ENCODE peak calls at places on chromosomes 3 and 15, in five cellular contexts. O is GM10248, U is WTC11, D is WERI-Rb-1, A is natural killer cell. X is an unnamed sample.
A peak's percentile ranks its signal among the peaks of the same experiment; 100 is the strongest.

GRCh38 chr15:72271895-72272212 is 500 bp downstream of the PARP6 start:
- DNase-seq in A (no peak), D (peak; percentile 30), U (no peak), O (peak; percentile 27), X (no peak)

GRCh38 chr3:66441124-66441523 is 59.7 kb downstream of the LRIG1 start:
- DNase-seq in O (no peak), A (no peak), U (no peak), D (no peak), X (no peak)

GRCh38 chr15:96028620-96029019 is 301.9 kb upstream of the NR2F2 start:
- DNase-seq in D (no peak), A (no peak), O (no peak), U (no peak), X (no peak)

GRCh38 chr3:158347966-158348365 is 223.0 kb upstream of the MLF1 start:
- DNase-seq in O (no peak), D (no peak), U (no peak), A (no peak), X (no peak)

GRCh38 chr3:122974764-122975162 is 52.8 kb downstream of the SEMA5B start:
- DNase-seq in O (no peak), A (no peak), D (no peak), U (no peak), X (no peak)

GRCh38 chr15:101016581-101016980 is 97.4 kb downstream of the LRRK1 start:
- DNase-seq in A (no peak), O (no peak), D (no peak), U (no peak), X (peak; percentile 23)

GRCh38 chr3:170154084-170154483 is 27.4 kb downstream of the PHC3 start:
- DNase-seq in D (no peak), U (no peak), O (no peak), A (no peak), X (no peak)

GRCh38 chr15:80289558-80290277 is 37.7 kb upstream of the CTXND1 start:
- DNase-seq in A (no peak), U (no peak), D (no peak), O (no peak), X (no peak)

GRCh38 chr15:78130466-78131294 is 565 bp downstream of the CIB2 start:
- DNase-seq in U (peak; percentile 27), D (no peak), A (no peak), O (no peak), X (no peak)

GRCh38 chr3:13612829-13613228 is 63.9 kb downstream of the FBLN2 start:
- DNase-seq in O (no peak), A (no peak), U (no peak), D (no peak), X (no peak)

GRCh38 chr3:151085227-151085888 is at the start of gene MED12L:
- DNase-seq in O (peak; percentile 90), A (peak; percentile 49), U (peak; percentile 83), D (peak; percentile 75), X (peak; percentile 55)

GRCh38 chr3:151084893-151085226 is 604 bp upstream of the MED12L start:
- DNase-seq in O (no peak), D (no peak), A (no peak), U (no peak), X (no peak)

GRCh38 chr3:151085889-151086483 is 522 bp downstream of the MED12L start:
- DNase-seq in A (peak; percentile 16), U (peak; percentile 57), D (peak; percentile 16), O (peak; percentile 46), X (no peak)

GRCh38 chr3:151087648-151088047 is 2.2 kb downstream of the MED12L start:
- DNase-seq in U (no peak), A (no peak), O (no peak), D (no peak), X (no peak)

DNA sequence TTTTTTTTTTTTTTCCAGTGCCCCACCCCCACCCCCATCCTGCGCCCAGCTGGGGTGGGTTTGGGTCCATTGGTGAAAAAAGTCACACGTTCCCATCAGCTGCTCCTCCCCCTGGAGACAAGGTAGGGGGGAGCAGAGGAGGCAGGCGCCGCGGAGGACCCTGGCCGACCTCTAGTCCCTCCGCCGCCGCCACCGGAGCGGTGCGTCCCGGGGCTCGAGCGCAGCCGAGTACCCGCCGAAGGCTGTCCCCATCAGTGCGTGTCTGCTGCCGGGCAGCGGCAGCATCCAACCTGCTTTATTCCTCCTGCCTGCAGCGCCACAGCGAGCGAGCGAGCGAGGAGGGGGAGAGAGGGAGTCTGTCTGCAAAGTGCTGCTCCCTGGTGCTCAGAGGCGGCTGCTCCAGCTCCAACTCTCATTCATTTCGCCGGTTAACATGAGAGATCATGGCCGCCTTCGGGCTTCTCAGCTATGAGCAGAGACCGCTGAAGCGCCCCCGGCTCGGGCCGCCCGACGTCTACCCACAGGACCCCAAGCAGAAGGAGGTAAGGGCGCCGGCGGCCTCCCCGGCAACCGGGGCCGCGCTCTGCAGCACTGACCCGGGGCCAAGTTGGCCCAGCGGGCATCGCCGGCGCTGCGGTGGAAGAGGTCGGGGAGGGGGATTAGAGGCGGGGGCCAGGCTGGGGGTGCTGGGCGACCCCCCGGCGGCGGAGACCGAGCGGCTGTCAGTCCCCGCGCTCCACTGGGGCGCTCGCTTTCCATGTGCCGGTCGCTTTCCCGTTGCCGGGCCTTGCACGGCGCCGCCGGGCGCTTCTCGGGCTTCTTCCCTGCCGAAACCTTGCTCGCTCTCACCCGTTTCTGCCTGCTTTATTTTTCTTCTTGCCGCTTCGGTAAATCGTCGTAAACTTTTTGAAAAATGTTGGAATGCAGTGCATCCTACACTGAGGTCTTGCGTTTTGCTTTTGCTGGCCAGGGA is 1.3 kb downstream of the MED12L start:
- DNase-seq in A (peak; percentile 34), D (peak; percentile 86), U (peak; percentile 77), O (peak; percentile 75), X (peak; percentile 56)
- TF ChIP-seq CTCF in A (peak; percentile 18), D (peak; percentile 66), U (peak; percentile 20), O (peak; percentile 49), X (peak; percentile 24)

DNA sequence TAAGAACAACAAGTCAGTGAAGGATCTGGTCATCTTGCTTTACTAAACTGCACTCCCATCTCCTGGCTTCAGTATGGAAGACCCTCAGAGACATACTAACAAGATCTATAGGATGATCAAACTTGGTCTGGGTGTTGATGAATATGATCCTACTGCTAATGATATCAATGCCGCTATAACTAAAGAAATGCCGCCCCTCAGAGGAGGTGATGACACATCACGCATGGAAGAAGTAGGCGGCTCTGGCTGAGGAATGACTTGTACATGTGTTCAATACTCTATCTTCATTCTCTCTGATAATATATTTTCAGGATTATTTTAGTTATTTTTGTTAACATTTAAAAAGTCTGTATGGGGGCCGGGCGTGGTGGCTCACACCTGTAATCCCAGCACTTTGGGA is 17.5 kb upstream of the EIF2B5 start:
- DNase-seq in U (no peak), D (peak; percentile 15), A (no peak), O (no peak), X (no peak)
- TF ChIP-seq CTCF in U (no peak), D (peak; percentile 4), A (no peak), O (no peak), X (no peak)

GRCh38 chr3:20254268-20255117 is 68.5 kb upstream of the SGO1 start:
- DNase-seq in O (no peak), U (no peak), D (no peak), A (no peak), X (no peak)

GRCh38 chr3:20245781-20246180 is 59.8 kb upstream of the SGO1 start:
- DNase-seq in D (no peak), O (no peak), A (no peak), U (no peak), X (no peak)

GRCh38 chr3:20246662-20247061 is 60.7 kb upstream of the SGO1 start:
- DNase-seq in U (no peak), O (peak; percentile 17), A (no peak), D (no peak), X (no peak)

GRCh38 chr3:20250786-20251185 is 64.8 kb upstream of the SGO1 start:
- DNase-seq in A (no peak), U (no peak), D (no peak), O (no peak), X (no peak)

DNA sequence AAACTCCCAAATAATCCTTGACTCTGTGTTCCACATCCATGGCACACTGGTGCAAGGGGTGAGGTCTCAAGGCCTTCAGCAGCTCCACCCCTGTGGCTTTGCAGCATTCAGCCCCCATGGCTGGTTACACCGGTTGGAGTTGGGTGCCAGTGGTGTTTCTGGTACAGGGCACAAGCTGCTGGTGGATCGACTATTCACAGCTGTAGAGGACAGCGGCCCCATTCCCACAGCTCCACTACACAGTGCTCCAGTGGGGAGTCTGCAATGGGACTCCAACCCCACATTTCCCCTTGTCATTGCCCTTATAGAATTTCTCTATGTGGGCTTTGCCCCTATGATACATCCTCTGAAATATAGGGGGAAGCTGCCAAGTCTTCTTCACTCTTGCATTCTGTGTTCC is 64.3 kb upstream of the SGO1 start:
- DNase-seq in U (no peak), D (no peak), A (no peak), O (no peak), X (no peak)
- TF ChIP-seq CTCF in U (no peak), D (no peak), A (no peak), O (no peak), X (no peak)

GRCh38 chr3:72814308-72814707 is 33.9 kb downstream of the SHQ1 start:
- DNase-seq in D (no peak), O (peak; percentile 51), U (no peak), A (no peak), X (no peak)

GRCh38 chr3:72810063-72810462 is 38.2 kb downstream of the SHQ1 start:
- DNase-seq in O (no peak), A (no peak), U (no peak), D (no peak), X (no peak)

GRCh38 chr3:72810659-72811434 is 37.4 kb downstream of the SHQ1 start:
- DNase-seq in O (no peak), A (no peak), U (no peak), D (no peak), X (no peak)

GRCh38 chr3:72812201-72812600 is 36.0 kb downstream of the SHQ1 start:
- DNase-seq in O (no peak), A (no peak), D (no peak), U (no peak), X (no peak)

DNA sequence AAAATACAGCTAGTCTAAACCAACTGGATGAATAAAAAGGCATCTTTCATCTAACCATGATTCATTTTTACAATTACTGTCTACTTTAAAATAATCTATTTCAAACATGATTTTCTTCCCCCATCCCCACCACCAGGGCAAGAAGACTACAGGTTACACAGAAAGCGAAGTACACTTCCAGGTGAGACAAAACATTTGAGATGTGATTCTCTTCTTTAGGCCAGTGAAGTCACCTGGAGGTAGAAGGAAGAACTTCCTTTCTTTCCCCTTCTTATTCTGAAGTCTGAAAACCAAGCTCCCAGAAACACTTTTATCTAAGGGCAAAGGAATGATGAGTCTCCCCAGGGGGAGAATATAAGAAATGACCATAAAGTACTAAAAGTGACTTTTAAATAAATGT is 36.7 kb downstream of the SHQ1 start:
- DNase-seq in U (no peak), D (no peak), A (no peak), O (no peak), X (no peak)
- TF ChIP-seq CTCF in U (no peak), D (no peak), A (no peak), O (no peak), X (no peak)

DNA sequence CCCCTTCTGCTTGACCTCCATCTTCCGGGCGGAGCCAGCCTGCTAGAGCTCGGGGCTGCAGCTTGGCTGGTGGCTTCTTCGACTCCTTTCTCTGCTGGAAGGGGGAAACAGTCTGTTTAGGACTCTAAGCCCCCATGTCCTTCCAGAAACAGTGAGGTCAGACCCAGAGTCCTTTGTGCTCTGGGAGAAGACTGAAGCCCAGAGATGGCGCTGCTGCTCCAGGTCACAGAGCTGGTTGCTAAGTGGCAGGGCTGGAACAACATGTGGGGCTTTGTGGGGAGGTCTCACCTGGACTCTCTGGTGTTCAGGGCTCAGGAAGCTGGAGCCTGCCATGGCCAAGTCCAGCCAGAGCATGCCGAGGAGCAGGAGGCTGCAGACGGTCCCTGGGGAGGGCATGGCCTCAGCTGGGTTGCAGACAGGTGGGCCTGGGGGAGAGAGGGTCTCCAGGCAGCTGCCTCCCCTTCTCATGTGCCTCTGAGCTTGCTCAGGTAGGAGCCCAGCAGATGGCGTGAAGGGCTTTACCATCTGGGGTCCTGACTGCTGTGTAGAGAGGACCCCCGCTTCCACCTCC is 2.9 kb downstream of the GHRL start:
- DNase-seq in U (no peak), D (peak; percentile 37), A (no peak), O (no peak), X (no peak)
- TF ChIP-seq CTCF in U (no peak), D (no peak), A (no peak), O (no peak), X (no peak)